ENCODE peak calls at places on chromosomes 7 and 10, in eight cellular contexts. One of them, this sample, is unnamed. For H3K4me1 and H3K36me3, the result is how much of the 10 kb centered on the place peaks cover.

GRCh38 chr10:58086144-58086762 is 181.4 kb downstream of the IPMK start:
- DNase-seq in fibroblast of lung: no peak
- DNase-seq in naive thymus-derived CD4-positive, alpha-beta T cell: no peak
- DNase-seq in CD8-positive, alpha-beta memory T cell: no peak
- DNase-seq in cardiac muscle cell: no peak
- DNase-seq in heart left ventricle: no peak
- DNase-seq in neural progenitor cell: no peak
- DNase-seq in HepG2: no peak
- DNase-seq in this sample: peak

GRCh38 chr7:158830211-158830723 is 958 bp upstream of the ESYT2 start:
- DNase-seq in CD8-positive, alpha-beta memory T cell: no peak
- DNase-seq in fibroblast of lung: no peak
- DNase-seq in heart left ventricle: no peak
- DNase-seq in HepG2: no peak
- DNase-seq in naive thymus-derived CD4-positive, alpha-beta T cell: no peak
- DNase-seq in neural progenitor cell: no peak
- DNase-seq in cardiac muscle cell: no peak
- DNase-seq in this sample: no peak

GRCh38 chr10:18625906-18626305 is 25.5 kb downstream of the NSUN6 start:
- DNase-seq in naive thymus-derived CD4-positive, alpha-beta T cell: no peak
- DNase-seq in heart left ventricle: no peak
- DNase-seq in cardiac muscle cell: no peak
- DNase-seq in HepG2: no peak
- DNase-seq in neural progenitor cell: no peak
- DNase-seq in fibroblast of lung: no peak
- DNase-seq in CD8-positive, alpha-beta memory T cell: no peak
- DNase-seq in this sample: no peak

GRCh38 chr7:95598511-95598910 is 2.2 kb upstream of the PDK4 start:
- DNase-seq in heart left ventricle: no peak
- DNase-seq in fibroblast of lung: no peak
- DNase-seq in CD8-positive, alpha-beta memory T cell: no peak
- DNase-seq in neural progenitor cell: no peak
- DNase-seq in HepG2: no peak
- DNase-seq in naive thymus-derived CD4-positive, alpha-beta T cell: no peak
- DNase-seq in cardiac muscle cell: no peak
- DNase-seq in this sample: no peak

GRCh38 chr10:117175901-117176534 is 21.3 kb upstream of the KCNK18 start:
- DNase-seq in naive thymus-derived CD4-positive, alpha-beta T cell: peak
- DNase-seq in CD8-positive, alpha-beta memory T cell: peak
- DNase-seq in cardiac muscle cell: peak
- DNase-seq in heart left ventricle: peak
- DNase-seq in HepG2: peak
- DNase-seq in fibroblast of lung: peak
- DNase-seq in neural progenitor cell: peak
- DNase-seq in this sample: peak

GRCh38 chr7:83267141-83267631 is 104.5 kb upstream of the PCLO start:
- DNase-seq in CD8-positive, alpha-beta memory T cell: no peak
- DNase-seq in naive thymus-derived CD4-positive, alpha-beta T cell: no peak
- DNase-seq in heart left ventricle: no peak
- DNase-seq in HepG2: no peak
- DNase-seq in neural progenitor cell: no peak
- DNase-seq in cardiac muscle cell: no peak
- DNase-seq in fibroblast of lung: peak
- DNase-seq in this sample: peak

GRCh38 chr10:52210161-52210560 is 103.9 kb upstream of the DKK1 start:
- DNase-seq in neural progenitor cell: no peak
- DNase-seq in heart left ventricle: no peak
- DNase-seq in cardiac muscle cell: no peak
- DNase-seq in naive thymus-derived CD4-positive, alpha-beta T cell: no peak
- DNase-seq in CD8-positive, alpha-beta memory T cell: no peak
- DNase-seq in HepG2: no peak
- DNase-seq in fibroblast of lung: no peak
- DNase-seq in this sample: no peak

GRCh38 chr7:129923709-129924108 is 29.1 kb downstream of the UBE2H start:
- DNase-seq in naive thymus-derived CD4-positive, alpha-beta T cell: no peak
- DNase-seq in cardiac muscle cell: no peak
- DNase-seq in heart left ventricle: no peak
- DNase-seq in HepG2: no peak
- DNase-seq in CD8-positive, alpha-beta memory T cell: no peak
- DNase-seq in neural progenitor cell: no peak
- DNase-seq in fibroblast of lung: peak
- DNase-seq in this sample: peak

GRCh38 chr7:31340603-31341002 is at the start of gene NEUROD6:
- DNase-seq in fibroblast of lung: no peak
- DNase-seq in HepG2: no peak
- DNase-seq in CD8-positive, alpha-beta memory T cell: no peak
- DNase-seq in heart left ventricle: no peak
- DNase-seq in cardiac muscle cell: no peak
- DNase-seq in neural progenitor cell: no peak
- DNase-seq in naive thymus-derived CD4-positive, alpha-beta T cell: no peak
- DNase-seq in this sample: no peak

GRCh38 chr7:31335161-31335888 is 5.2 kb downstream of the NEUROD6 start:
- DNase-seq in HepG2: no peak
- DNase-seq in fibroblast of lung: no peak
- DNase-seq in heart left ventricle: no peak
- DNase-seq in cardiac muscle cell: no peak
- DNase-seq in neural progenitor cell: no peak
- DNase-seq in naive thymus-derived CD4-positive, alpha-beta T cell: no peak
- DNase-seq in CD8-positive, alpha-beta memory T cell: no peak
- DNase-seq in this sample: no peak

GRCh38 chr7:31335889-31336201 is 4.7 kb downstream of the NEUROD6 start:
- DNase-seq in CD8-positive, alpha-beta memory T cell: no peak
- DNase-seq in heart left ventricle: no peak
- DNase-seq in naive thymus-derived CD4-positive, alpha-beta T cell: no peak
- DNase-seq in HepG2: no peak
- DNase-seq in neural progenitor cell: no peak
- DNase-seq in fibroblast of lung: no peak
- DNase-seq in cardiac muscle cell: peak
- DNase-seq in this sample: no peak

GRCh38 chr7:31333301-31333700 is 7.2 kb downstream of the NEUROD6 start:
- DNase-seq in HepG2: no peak
- DNase-seq in CD8-positive, alpha-beta memory T cell: no peak
- DNase-seq in neural progenitor cell: no peak
- DNase-seq in cardiac muscle cell: no peak
- DNase-seq in fibroblast of lung: no peak
- DNase-seq in naive thymus-derived CD4-positive, alpha-beta T cell: no peak
- DNase-seq in heart left ventricle: no peak
- DNase-seq in this sample: no peak

GRCh38 chr7:31336202-31337035 is 4.1 kb downstream of the NEUROD6 start:
- DNase-seq in heart left ventricle: no peak
- DNase-seq in HepG2: no peak
- DNase-seq in naive thymus-derived CD4-positive, alpha-beta T cell: no peak
- DNase-seq in cardiac muscle cell: peak
- DNase-seq in fibroblast of lung: no peak
- DNase-seq in CD8-positive, alpha-beta memory T cell: no peak
- DNase-seq in neural progenitor cell: peak
- DNase-seq in this sample: peak
- H3K4me3 ChIP-seq in heart left ventricle: peak
- H3K4me3 ChIP-seq in HepG2: no peak
- H3K4me3 ChIP-seq in naive thymus-derived CD4-positive, alpha-beta T cell: no peak
- H3K4me3 ChIP-seq in cardiac muscle cell: peak
- H3K4me3 ChIP-seq in fibroblast of lung: no peak
- H3K4me3 ChIP-seq in CD8-positive, alpha-beta memory T cell: no peak
- H3K4me3 ChIP-seq in neural progenitor cell: peak
- H3K4me3 ChIP-seq in this sample: no peak

DNA sequence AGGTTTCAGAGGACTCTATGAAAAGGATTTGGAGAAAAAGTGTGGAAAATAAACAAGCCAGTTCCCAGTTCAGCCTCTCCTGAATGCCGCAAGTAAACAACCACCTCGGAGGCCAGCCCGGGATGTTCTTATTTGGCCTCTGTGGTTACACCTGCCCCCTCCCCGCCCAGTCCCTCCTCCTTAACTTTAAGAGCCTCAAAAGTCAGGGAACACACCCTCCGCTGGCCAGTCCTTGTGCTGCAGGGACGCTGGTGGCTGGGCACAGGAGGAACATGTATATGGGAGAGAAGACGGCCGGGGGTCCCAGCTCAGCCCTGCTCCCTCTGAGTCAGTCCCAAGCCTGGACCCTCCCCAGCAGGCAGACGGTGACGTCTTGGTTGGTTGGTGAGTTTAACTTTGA is 6.1 kb downstream of the CHST3 start:
- DNase-seq in naive thymus-derived CD4-positive, alpha-beta T cell: no peak
- DNase-seq in fibroblast of lung: no peak
- DNase-seq in cardiac muscle cell: peak
- DNase-seq in neural progenitor cell: peak
- DNase-seq in heart left ventricle: no peak
- DNase-seq in CD8-positive, alpha-beta memory T cell: no peak
- DNase-seq in HepG2: no peak
- DNase-seq in this sample: no peak
- H3K4me1 ChIP-seq in naive thymus-derived CD4-positive, alpha-beta T cell: under half
- H3K4me1 ChIP-seq in fibroblast of lung: under half
- H3K4me1 ChIP-seq in cardiac muscle cell: under half
- H3K4me1 ChIP-seq in neural progenitor cell: under half
- H3K4me1 ChIP-seq in heart left ventricle: half or more
- H3K4me1 ChIP-seq in CD8-positive, alpha-beta memory T cell: under half
- H3K4me1 ChIP-seq in HepG2: half or more
- H3K4me1 ChIP-seq in this sample: under half

DNA sequence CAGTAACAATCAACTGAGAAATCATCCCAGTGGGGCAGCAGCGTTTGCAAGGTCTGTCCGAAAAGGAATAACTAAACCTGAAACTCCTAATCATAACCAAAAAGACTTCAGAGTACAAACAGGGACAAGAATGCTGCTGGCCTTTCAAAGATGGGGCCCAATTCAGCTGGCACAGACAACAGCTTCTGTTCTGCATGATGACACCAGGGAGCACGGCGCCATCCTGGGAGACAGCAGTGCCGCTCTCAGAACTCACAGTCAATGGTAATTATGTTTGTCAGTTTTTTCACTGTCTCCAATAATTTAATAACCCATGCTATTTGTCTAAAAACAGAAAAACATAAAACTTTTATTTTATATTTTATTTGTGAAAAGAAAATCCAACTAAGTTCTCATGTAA is 90.0 kb downstream of the LARP4B start:
- DNase-seq in CD8-positive, alpha-beta memory T cell: no peak
- DNase-seq in naive thymus-derived CD4-positive, alpha-beta T cell: no peak
- DNase-seq in fibroblast of lung: no peak
- DNase-seq in neural progenitor cell: no peak
- DNase-seq in heart left ventricle: no peak
- DNase-seq in HepG2: no peak
- DNase-seq in cardiac muscle cell: no peak
- DNase-seq in this sample: no peak
- H3K36me3 ChIP-seq in CD8-positive, alpha-beta memory T cell: under half
- H3K36me3 ChIP-seq in naive thymus-derived CD4-positive, alpha-beta T cell: under half
- H3K36me3 ChIP-seq in fibroblast of lung: under half
- H3K36me3 ChIP-seq in neural progenitor cell: under half
- H3K36me3 ChIP-seq in heart left ventricle: half or more
- H3K36me3 ChIP-seq in HepG2: half or more
- H3K36me3 ChIP-seq in cardiac muscle cell: under half
- H3K36me3 ChIP-seq in this sample: under half

GRCh38 chr10:691216-691615 is 1.7 kb upstream of the DIP2C start:
- DNase-seq in HepG2: no peak
- DNase-seq in CD8-positive, alpha-beta memory T cell: no peak
- DNase-seq in heart left ventricle: no peak
- DNase-seq in naive thymus-derived CD4-positive, alpha-beta T cell: no peak
- DNase-seq in cardiac muscle cell: no peak
- DNase-seq in fibroblast of lung: no peak
- DNase-seq in neural progenitor cell: no peak
- DNase-seq in this sample: no peak

GRCh38 chr10:690227-691161 is 1.0 kb upstream of the DIP2C start:
- DNase-seq in naive thymus-derived CD4-positive, alpha-beta T cell: no peak
- DNase-seq in neural progenitor cell: no peak
- DNase-seq in heart left ventricle: no peak
- DNase-seq in cardiac muscle cell: no peak
- DNase-seq in CD8-positive, alpha-beta memory T cell: no peak
- DNase-seq in fibroblast of lung: peak
- DNase-seq in HepG2: no peak
- DNase-seq in this sample: no peak

GRCh38 chr10:695396-695795 is 5.9 kb upstream of the DIP2C start:
- DNase-seq in fibroblast of lung: no peak
- DNase-seq in naive thymus-derived CD4-positive, alpha-beta T cell: no peak
- DNase-seq in CD8-positive, alpha-beta memory T cell: no peak
- DNase-seq in HepG2: no peak
- DNase-seq in heart left ventricle: no peak
- DNase-seq in cardiac muscle cell: no peak
- DNase-seq in neural progenitor cell: no peak
- DNase-seq in this sample: no peak

GRCh38 chr10:692682-693351 is 3.3 kb upstream of the DIP2C start:
- DNase-seq in fibroblast of lung: no peak
- DNase-seq in HepG2: no peak
- DNase-seq in naive thymus-derived CD4-positive, alpha-beta T cell: no peak
- DNase-seq in cardiac muscle cell: no peak
- DNase-seq in heart left ventricle: no peak
- DNase-seq in CD8-positive, alpha-beta memory T cell: no peak
- DNase-seq in neural progenitor cell: no peak
- DNase-seq in this sample: no peak

GRCh38 chr10:693506-693905 is 4.0 kb upstream of the DIP2C start:
- DNase-seq in fibroblast of lung: peak
- DNase-seq in cardiac muscle cell: no peak
- DNase-seq in CD8-positive, alpha-beta memory T cell: no peak
- DNase-seq in naive thymus-derived CD4-positive, alpha-beta T cell: no peak
- DNase-seq in heart left ventricle: no peak
- DNase-seq in HepG2: no peak
- DNase-seq in neural progenitor cell: no peak
- DNase-seq in this sample: peak
- H3K4me3 ChIP-seq in fibroblast of lung: no peak
- H3K4me3 ChIP-seq in cardiac muscle cell: no peak
- H3K4me3 ChIP-seq in CD8-positive, alpha-beta memory T cell: no peak
- H3K4me3 ChIP-seq in naive thymus-derived CD4-positive, alpha-beta T cell: no peak
- H3K4me3 ChIP-seq in heart left ventricle: no peak
- H3K4me3 ChIP-seq in HepG2: no peak
- H3K4me3 ChIP-seq in neural progenitor cell: no peak
- H3K4me3 ChIP-seq in this sample: no peak

DNA sequence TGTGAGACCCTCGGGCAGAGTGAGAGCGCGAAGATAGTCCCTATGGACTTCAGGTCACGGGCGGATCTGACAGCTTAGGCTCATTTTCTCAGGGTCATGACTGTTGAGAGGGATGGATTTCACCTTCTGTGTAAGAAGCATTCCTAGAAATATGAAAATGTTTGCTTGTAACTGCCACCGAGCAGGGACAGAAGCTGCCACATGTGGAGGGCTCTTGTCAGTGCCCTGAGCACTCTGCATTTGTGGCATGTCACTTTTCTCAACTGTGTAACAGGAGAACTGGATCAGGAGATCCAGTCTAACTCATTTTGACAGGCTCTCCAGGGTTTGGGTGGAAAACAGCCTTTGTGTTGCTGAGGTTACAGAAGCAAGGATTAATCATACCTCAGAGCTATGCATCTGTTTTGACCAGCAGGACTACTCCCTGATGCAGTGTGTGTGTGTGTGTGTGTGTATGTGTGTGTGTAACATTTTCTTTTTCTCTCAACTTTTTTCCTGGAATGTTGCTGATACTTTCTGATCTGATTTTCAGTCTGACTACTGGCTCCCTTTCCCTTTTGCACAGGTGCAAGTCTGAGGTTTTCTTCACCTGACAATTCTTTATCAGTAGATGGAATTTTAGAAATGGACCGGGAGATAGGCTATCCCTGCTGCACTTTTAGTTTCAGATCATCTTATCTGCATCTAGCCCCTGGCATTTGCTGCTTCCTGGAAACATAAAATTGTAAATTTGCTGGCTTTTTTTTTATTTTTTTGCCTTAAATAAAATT is 183.3 kb downstream of the STK31 start:
- DNase-seq in neural progenitor cell: peak
- DNase-seq in fibroblast of lung: peak
- DNase-seq in cardiac muscle cell: no peak
- DNase-seq in naive thymus-derived CD4-positive, alpha-beta T cell: no peak
- DNase-seq in heart left ventricle: no peak
- DNase-seq in HepG2: no peak
- DNase-seq in CD8-positive, alpha-beta memory T cell: no peak
- DNase-seq in this sample: no peak
- H3K4me1 ChIP-seq in neural progenitor cell: under half
- H3K4me1 ChIP-seq in fibroblast of lung: under half
- H3K4me1 ChIP-seq in cardiac muscle cell: under half
- H3K4me1 ChIP-seq in naive thymus-derived CD4-positive, alpha-beta T cell: under half
- H3K4me1 ChIP-seq in heart left ventricle: under half
- H3K4me1 ChIP-seq in HepG2: under half
- H3K4me1 ChIP-seq in CD8-positive, alpha-beta memory T cell: under half
- H3K4me1 ChIP-seq in this sample: under half